ENCODE peak calls at places on chromosomes 7 and 10, in ten cellular contexts. K is Ammon's horn; Y is hippocampal formation; E is CD4-positive, alpha-beta memory T cell; M is fibroblast of mammary gland; G is stimulated activated CD4-positive, alpha-beta T cell treated with anti-CD3 and anti-CD28 coated beads, Interleukin-1b, Interleukin-23, amount 100 ng/mL, for 1 hour; Q is smooth muscle cell of the brain vasculature; T is amygdala; X is NCI-H1092; H is right atrium auricular region. I is an unnamed sample.

GRCh38 chr7:99177165-99177564 is 30.8 kb downstream of the KPNA7 start:
- DNase-seq in K (no peak), Y (no peak), E (no peak), M (no peak), G (no peak), Q (no peak), T (no peak), X (no peak), H (no peak), I (no peak)

GRCh38 chr7:13031481-13031880 is 344.0 kb downstream of the ARL4A start:
- DNase-seq in K (no peak), Y (no peak), E (no peak), M (peak; percentile 37), G (no peak), Q (no peak), T (no peak), X (no peak), H (no peak), I (no peak)

GRCh38 chr10:89389254-89389653 is 3.2 kb upstream of the IFIT1 start:
- DNase-seq in K (peak; percentile 79), Y (peak; percentile 89), E (no peak), M (peak; percentile 56), G (no peak), Q (no peak), T (no peak), X (no peak), H (no peak), I (no peak)

GRCh38 chr7:106485031-106485551 is 175.9 kb downstream of the CCDC71L start:
- DNase-seq in K (no peak), Y (no peak), E (no peak), M (peak; percentile 92), G (no peak), Q (no peak), T (no peak), X (no peak), H (no peak), I (peak; percentile 26)

GRCh38 chr10:74924251-74924954 is 98.0 kb downstream of the KAT6B start:
- DNase-seq in K (peak; percentile 24), Y (no peak), E (no peak), M (peak; percentile 98), G (no peak), Q (no peak), T (no peak), X (no peak), H (no peak), I (peak; percentile 64)

GRCh38 chr10:52063159-52063558 is 250.9 kb upstream of the DKK1 start:
- DNase-seq in K (no peak), Y (no peak), E (no peak), M (no peak), G (no peak), Q (no peak), T (no peak), X (no peak), H (no peak), I (no peak)

GRCh38 chr10:17861760-17862159 is 52.6 kb downstream of the MRC1 start:
- DNase-seq in K (no peak), Y (no peak), E (no peak), M (no peak), G (no peak), Q (no peak), T (no peak), X (no peak), H (no peak), I (no peak)

GRCh38 chr7:55244346-55244745 is 120.8 kb upstream of the LANCL2 start:
- DNase-seq in K (no peak), Y (no peak), E (no peak), M (peak; percentile 18), G (no peak), Q (no peak), T (no peak), X (no peak), H (peak; percentile 50), I (no peak)

I was measured in amniotic stem cell.